ENCODE peak calls at places on chromosome 15, in eight cellular contexts. H is pancreas; S is gastrocnemius medialis; Q is right cardiac atrium; X is left ventricle myocardium superior; B is activated effector memory CD4-positive, alpha-beta T cell treated with Interleukin-2 at 50 U/mL for 16 hours; M is Karpas-422; R is stomach. Y is an unnamed sample.

GRCh38 chr15:25687689-25688088 is 175.4 kb downstream of the ATP10A start:
- DNase-seq in H (no peak), S (no peak), Q (peak; percentile 16), X (no peak), B (no peak), M (no peak), R (no peak), Y (no peak)

GRCh38 chr15:80204231-80204630 is 47.8 kb downstream of the CTXND1 start:
- DNase-seq in H (no peak), S (no peak), Q (no peak), X (no peak), B (no peak), M (no peak), R (no peak), Y (no peak)

GRCh38 chr15:96054029-96054428 is 276.5 kb upstream of the NR2F2 start:
- DNase-seq in H (no peak), S (no peak), Q (peak; percentile 51), X (peak; percentile 20), B (no peak), M (no peak), R (no peak), Y (no peak)

GRCh38 chr15:98799461-98799971 is 151.2 kb downstream of the IGF1R start:
- DNase-seq in H (no peak), S (no peak), Q (no peak), X (no peak), B (no peak), M (no peak), R (no peak), Y (no peak)

GRCh38 chr15:38631126-38632075 is 66.8 kb upstream of the RASGRP1 start:
- DNase-seq in H (no peak), S (no peak), Q (no peak), X (no peak), B (no peak), M (no peak), R (no peak), Y (no peak)

GRCh38 chr15:99967841-99968371 is 234.7 kb upstream of the LYSMD4 start:
- DNase-seq in H (no peak), S (no peak), Q (no peak), X (peak; percentile 36), B (no peak), M (no peak), R (peak; percentile 18), Y (no peak)

GRCh38 chr15:96327155-96327741 is 3.3 kb upstream of the NR2F2 start:
- DNase-seq in H (no peak), S (no peak), Q (no peak), X (no peak), B (no peak), M (peak; percentile 73), R (no peak), Y (peak; percentile 66)

GRCh38 chr15:81843226-81843625 is 202.6 kb downstream of the MEX3B start:
- DNase-seq in H (no peak), S (no peak), Q (no peak), X (no peak), B (no peak), M (peak; percentile 42), R (no peak), Y (peak; percentile 24)

GRCh38 chr15:85755471-85755870 is 39.3 kb downstream of the KLHL25 start:
- DNase-seq in H (no peak), S (no peak), Q (peak; percentile 22), X (no peak), B (no peak), M (no peak), R (no peak), Y (no peak)

GRCh38 chr15:45784656-45785055 is 149.8 kb downstream of the SQOR start:
- DNase-seq in H (no peak), S (no peak), Q (no peak), X (no peak), B (no peak), M (no peak), R (no peak), Y (no peak)

GRCh38 chr15:60374628-60375081 is 23.1 kb downstream of the ANXA2 start:
- DNase-seq in H (no peak), S (peak; percentile 77), Q (no peak), X (peak; percentile 50), B (no peak), M (no peak), R (peak; percentile 77), Y (no peak)

GRCh38 chr15:96321422-96322391 is 8.8 kb upstream of the NR2F2 start:
- DNase-seq in H (no peak), S (no peak), Q (peak; percentile 79), X (peak; percentile 59), B (no peak), M (no peak), R (peak; percentile 54), Y (no peak)

GRCh38 chr15:24878153-24878552 is 76.6 kb upstream of the SNRPN start:
- DNase-seq in H (peak; percentile 31), S (peak; percentile 2), Q (peak; percentile 60), X (peak; percentile 57), B (no peak), M (no peak), R (no peak), Y (no peak)